ENCODE peak calls at places on chromosome X, in four cellular contexts. C, K, O and H are unnamed samples.

GRCh38 chrX:13028871-13029336 is 15.5 kb downstream of the FAM9C start:
- DNase-seq in C (no peak), K (peak; percentile 42), O (no peak), H (no peak)

GRCh38 chrX:71622347-71623104 is 4.2 kb upstream of the CXCR3 start:
- DNase-seq in C (peak; percentile 82), K (peak; percentile 45), O (peak; percentile 93), H (peak; percentile 42)

GRCh38 chrX:52346462-52347165 is 22.2 kb upstream of the XAGE2 start:
- DNase-seq in C (no peak), K (peak; percentile 48), O (no peak), H (no peak)

GRCh38 chrX:55135171-55135570 is 46.4 kb downstream of the PAGE2 start:
- DNase-seq in C (no peak), K (peak; percentile 49), O (no peak), H (peak; percentile 19)

GRCh38 chrX:39559229-39559628 is 538.5 kb downstream of the BCOR start:
- DNase-seq in C (no peak), K (no peak), O (no peak), H (no peak)

GRCh38 chrX:8868906-8869305 is 67.7 kb upstream of the FAM9A start:
- DNase-seq in C (no peak), K (no peak), O (no peak), H (no peak)

GRCh38 chrX:124573458-124573857 is 227.1 kb downstream of the SH2D1A start:
- DNase-seq in C (no peak), K (no peak), O (no peak), H (no peak)

GRCh38 chrX:19728915-19729314 is 158.5 kb downstream of the SH3KBP1 start:
- DNase-seq in C (no peak), K (no peak), O (no peak), H (no peak)

GRCh38 chrX:151985955-151986354 is 11.5 kb upstream of the GABRE start:
- DNase-seq in C (no peak), K (peak; percentile 28), O (no peak), H (no peak)

GRCh38 chrX:150873616-150874015 is 24.9 kb downstream of the CD99L2 start:
- DNase-seq in C (no peak), K (peak; percentile 5), O (peak; percentile 73), H (no peak)

GRCh38 chrX:132266583-132267355 is 47.5 kb upstream of the RAP2C start:
- DNase-seq in C (no peak), K (no peak), O (no peak), H (no peak)

GRCh38 chrX:119690921-119691716 is 1.8 kb downstream of the SEPTIN6 start:
- DNase-seq in C (no peak), K (no peak), O (no peak), H (no peak)

GRCh38 chrX:26050099-26050498 is 88.0 kb upstream of the MAGEB18 start:
- DNase-seq in C (no peak), K (no peak), O (no peak), H (no peak)

GRCh38 chrX:115494133-115494532 is 66.8 kb upstream of the PLS3 start:
- DNase-seq in C (no peak), K (no peak), O (no peak), H (no peak)

GRCh38 chrX:13341491-13342101 is 21.7 kb upstream of the ATXN3L start:
- DNase-seq in C (no peak), K (no peak), O (no peak), H (no peak)

GRCh38 chrX:118603981-118604380 is 108.4 kb downstream of the DOCK11 start:
- DNase-seq in C (peak; percentile 47), K (peak; percentile 50), O (peak; percentile 76), H (peak; percentile 38)

GRCh38 chrX:130994671-130995070 is 63.5 kb upstream of the ARHGAP36 start:
- DNase-seq in C (no peak), K (peak; percentile 32), O (no peak), H (peak; percentile 22)

GRCh38 chrX:27162496-27162895 is 300.6 kb downstream of the PPP4R3C start:
- DNase-seq in C (no peak), K (no peak), O (no peak), H (no peak)

GRCh38 chrX:12137982-12138365 is 299 bp upstream of the FRMPD4 start:
- DNase-seq in C (no peak), K (no peak), O (no peak), H (peak; percentile 3)

GRCh38 chrX:112734250-112734649 is 54.5 kb upstream of the LHFPL1 start:
- DNase-seq in C (no peak), K (no peak), O (no peak), H (no peak)

GRCh38 chrX:72240976-72241375 is 2.1 kb upstream of the ERCC6L start:
- DNase-seq in C (no peak), K (no peak), O (no peak), H (no peak)

GRCh38 chrX:56314334-56314733 is 82.2 kb downstream of the KLF8 start:
- DNase-seq in C (no peak), K (no peak), O (no peak), H (no peak)

GRCh38 chrX:1398431-1399340 is 6.8 kb upstream of the SLC25A6 start:
- DNase-seq in C (no peak), K (no peak), O (peak; percentile 77), H (no peak)

GRCh38 chrX:114800719-114801118 is 216.7 kb downstream of the IL13RA2 start:
- DNase-seq in C (no peak), K (peak; percentile 48), O (no peak), H (no peak)

GRCh38 chrX:32489125-32489524 is 722.2 kb downstream of the DMD start:
- DNase-seq in C (no peak), K (no peak), O (no peak), H (no peak)

GRCh38 chrX:32480019-32480418 is 731.3 kb downstream of the DMD start:
- DNase-seq in C (no peak), K (no peak), O (no peak), H (no peak)

GRCh38 chrX:32483534-32484136 is 727.7 kb downstream of the DMD start:
- DNase-seq in C (no peak), K (no peak), O (no peak), H (no peak)
- TF ChIP-seq CTCF in C (no peak), K (no peak), O (no peak), H (peak; percentile 20)

GRCh38 chrX:11100281-11101035 is 10.7 kb upstream of the HCCS start:
- DNase-seq in C (no peak), K (peak; percentile 34), O (peak; percentile 74), H (no peak)
- TF ChIP-seq CTCF in C (no peak), K (no peak), O (peak; percentile 46), H (peak; percentile 43)

DNA sequence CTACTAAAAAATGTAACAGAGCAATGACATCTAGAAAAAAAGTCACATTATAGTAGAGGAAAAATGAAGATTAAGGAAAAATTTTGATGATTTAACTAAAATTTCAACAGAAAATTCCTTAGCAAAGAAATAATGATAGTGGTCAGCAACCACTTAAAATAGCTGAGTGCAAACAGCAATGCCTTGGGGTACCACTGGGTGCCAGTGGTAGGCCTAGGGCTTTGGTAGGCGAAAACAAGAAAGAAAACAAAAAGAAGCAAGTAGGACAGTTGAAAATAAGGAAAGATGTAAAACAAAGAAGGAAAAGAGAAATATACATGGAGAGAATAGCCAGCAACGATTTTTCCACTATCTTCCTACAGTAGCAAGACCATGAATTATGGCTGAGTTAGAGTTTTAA is 313.5 kb upstream of the IRS4 start:
- DNase-seq in C (no peak), K (peak; percentile 6), O (no peak), H (peak; percentile 3)
- TF ChIP-seq CTCF in C (no peak), K (no peak), O (no peak), H (peak; percentile 16)

DNA sequence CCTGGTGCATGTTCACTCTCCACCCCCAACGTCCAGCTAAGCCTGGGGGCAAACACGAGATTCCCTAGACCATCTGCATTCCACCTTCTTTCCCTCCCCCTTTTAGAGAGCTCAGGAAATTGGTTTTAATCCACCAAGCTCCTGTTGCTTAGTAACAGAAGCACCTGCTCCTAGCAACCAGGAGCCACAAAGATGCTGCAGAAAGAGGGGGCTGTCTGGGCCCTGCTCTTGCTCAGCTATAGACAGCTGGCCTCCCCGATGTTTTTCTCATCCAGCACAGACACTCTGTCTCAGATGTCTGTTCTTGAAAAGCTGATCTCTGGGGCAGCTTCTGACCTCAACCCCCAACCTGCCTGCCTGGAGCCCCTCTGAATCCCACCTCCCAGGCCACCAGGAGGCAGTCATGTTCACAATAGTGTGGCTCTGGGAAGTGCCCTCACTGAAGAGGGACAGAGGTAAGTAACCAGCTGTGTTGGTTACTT is 71.5 kb downstream of the SLC16A2 start:
- DNase-seq in C (no peak), K (no peak), O (no peak), H (peak; percentile 6)
- TF ChIP-seq CTCF in C (no peak), K (no peak), O (no peak), H (no peak)

GRCh38 chrX:65196758-65197371 is 220.6 kb upstream of the ZC4H2 start:
- DNase-seq in C (no peak), K (peak; percentile 37), O (peak; percentile 63), H (peak; percentile 58)
- TF ChIP-seq CTCF in C (no peak), K (no peak), O (peak; percentile 4), H (peak; percentile 20)

DNA sequence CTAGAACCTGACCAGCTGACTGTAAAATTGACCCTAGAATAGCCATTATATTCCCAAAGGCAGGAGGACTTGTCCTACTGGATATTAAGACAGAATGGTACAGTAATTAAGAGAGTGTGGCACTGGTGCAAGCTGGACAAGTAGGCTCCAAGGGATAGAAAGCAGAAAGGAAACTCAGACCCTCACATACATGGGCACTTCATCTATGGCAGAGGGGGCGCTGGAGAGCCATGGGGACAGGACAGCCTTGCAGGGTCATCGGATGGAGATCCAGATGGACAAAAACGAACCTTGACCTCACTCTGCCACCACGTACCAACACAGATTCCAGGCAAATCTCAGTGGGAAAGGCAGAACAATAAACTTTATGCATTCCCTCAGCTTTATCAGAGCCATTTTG is 40.6 kb downstream of the GAB3 start:
- DNase-seq in C (no peak), K (no peak), O (no peak), H (no peak)
- TF ChIP-seq CTCF in C (no peak), K (no peak), O (no peak), H (no peak)

GRCh38 chrX:33194289-33194688 is 17.1 kb downstream of the DMD start:
- DNase-seq in C (no peak), K (no peak), O (no peak), H (no peak)

GRCh38 chrX:33190016-33190415 is 21.3 kb downstream of the DMD start:
- DNase-seq in C (no peak), K (no peak), O (no peak), H (no peak)

GRCh38 chrX:33198561-33199279 is 12.6 kb downstream of the DMD start:
- DNase-seq in C (no peak), K (no peak), O (no peak), H (no peak)

GRCh38 chrX:33195698-33196097 is 15.7 kb downstream of the DMD start:
- DNase-seq in C (no peak), K (no peak), O (no peak), H (no peak)

DNA sequence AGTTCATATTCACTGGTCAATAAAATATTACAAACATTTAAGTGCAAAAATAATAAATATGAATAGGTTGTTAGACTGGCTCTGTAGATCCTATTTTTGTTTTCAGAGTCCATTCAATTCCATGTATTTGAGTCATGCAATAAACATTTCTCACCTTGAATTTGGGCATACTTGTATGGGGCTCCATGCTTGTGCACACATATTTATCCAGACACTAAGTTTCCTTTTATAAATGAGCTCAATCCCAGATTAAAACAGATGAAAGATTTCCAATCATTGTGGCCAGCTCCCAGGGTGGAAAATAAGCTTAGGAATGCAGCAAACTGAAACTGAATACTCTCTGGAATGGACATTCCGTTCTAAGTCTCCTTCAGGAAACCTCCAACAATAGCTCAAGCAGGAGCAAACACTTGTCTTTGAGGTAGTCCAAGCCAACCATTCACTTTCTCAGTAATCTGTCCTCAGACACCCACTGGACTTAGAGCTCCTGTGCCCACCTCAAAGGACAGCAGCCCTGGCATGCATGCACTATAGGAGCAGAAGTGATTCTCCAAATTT is 16.4 kb downstream of the DMD start:
- DNase-seq in C (no peak), K (no peak), O (no peak), H (no peak)
- TF ChIP-seq CTCF in C (no peak), K (no peak), O (no peak), H (no peak)